ENCODE peak calls at places on chromosomes 1 and 21, in five cellular contexts. One of them, this sample, is unnamed.
A peak's percentile ranks its signal among the peaks of the same experiment; 100 is the strongest.

GRCh38 chr1:24555591-24556413 is at the start of gene NCMAP:
- DNase-seq in kidney: peak; percentile 75
- DNase-seq in A549: no peak
- DNase-seq in endothelial cell: peak; percentile 19
- DNase-seq in AG04450: no peak
- DNase-seq in this sample: peak; percentile 36

GRCh38 chr1:6113116-6113515 is 67.0 kb downstream of the CHD5 start:
- DNase-seq in A549: no peak
- DNase-seq in AG04450: no peak
- DNase-seq in endothelial cell: no peak
- DNase-seq in kidney: peak; percentile 52
- DNase-seq in this sample: no peak

GRCh38 chr1:159949123-159949522 is 3.7 kb upstream of the IGSF9 start:
- DNase-seq in A549: no peak
- DNase-seq in AG04450: no peak
- DNase-seq in kidney: no peak
- DNase-seq in endothelial cell: no peak
- DNase-seq in this sample: no peak

GRCh38 chr1:182875889-182876288 is 36.7 kb downstream of the DHX9 start:
- DNase-seq in endothelial cell: no peak
- DNase-seq in A549: no peak
- DNase-seq in kidney: no peak
- DNase-seq in AG04450: no peak
- DNase-seq in this sample: no peak

GRCh38 chr1:27499142-27499541 is 9.2 kb upstream of the WASF2 start:
- DNase-seq in endothelial cell: no peak
- DNase-seq in AG04450: no peak
- DNase-seq in kidney: no peak
- DNase-seq in A549: no peak
- DNase-seq in this sample: no peak

GRCh38 chr1:180198611-180199010 is 31.5 kb upstream of the LHX4 start:
- DNase-seq in A549: no peak
- DNase-seq in kidney: no peak
- DNase-seq in AG04450: no peak
- DNase-seq in endothelial cell: no peak
- DNase-seq in this sample: no peak

GRCh38 chr21:45525910-45526306 is 16.3 kb downstream of the SLC19A1 start:
- DNase-seq in kidney: no peak
- DNase-seq in endothelial cell: no peak
- DNase-seq in A549: no peak
- DNase-seq in AG04450: no peak
- DNase-seq in this sample: no peak

GRCh38 chr1:3219005-3219724 is 150.2 kb downstream of the PRDM16 start:
- DNase-seq in AG04450: no peak
- DNase-seq in A549: peak; percentile 2
- DNase-seq in kidney: peak; percentile 86
- DNase-seq in endothelial cell: no peak
- DNase-seq in this sample: no peak

GRCh38 chr1:204280562-204280961 is 66.8 kb upstream of the GOLT1A start:
- DNase-seq in endothelial cell: no peak
- DNase-seq in AG04450: no peak
- DNase-seq in kidney: no peak
- DNase-seq in A549: no peak
- DNase-seq in this sample: no peak

GRCh38 chr1:181219938-181220337 is 131.4 kb downstream of the IER5 start:
- DNase-seq in kidney: no peak
- DNase-seq in A549: no peak
- DNase-seq in endothelial cell: no peak
- DNase-seq in AG04450: no peak
- DNase-seq in this sample: no peak

GRCh38 chr1:67833595-67833926 is 294 bp upstream of the GNG12 start:
- DNase-seq in kidney: no peak
- DNase-seq in AG04450: no peak
- DNase-seq in endothelial cell: no peak
- DNase-seq in A549: no peak
- DNase-seq in this sample: peak; percentile 13

GRCh38 chr21:31107871-31108270 is 69.6 kb upstream of the KRTAP19-8 start:
- DNase-seq in A549: no peak
- DNase-seq in kidney: no peak
- DNase-seq in AG04450: no peak
- DNase-seq in endothelial cell: no peak
- DNase-seq in this sample: no peak

GRCh38 chr21:31110430-31110829 is 72.2 kb upstream of the KRTAP19-8 start:
- DNase-seq in kidney: no peak
- DNase-seq in A549: no peak
- DNase-seq in AG04450: no peak
- DNase-seq in endothelial cell: no peak
- DNase-seq in this sample: no peak

GRCh38 chr21:31107151-31107785 is 69.0 kb upstream of the KRTAP19-8 start:
- DNase-seq in A549: no peak
- DNase-seq in AG04450: no peak
- DNase-seq in endothelial cell: no peak
- DNase-seq in kidney: no peak
- DNase-seq in this sample: no peak

GRCh38 chr21:31111093-31111492 is 72.8 kb upstream of the KRTAP19-8 start:
- DNase-seq in AG04450: no peak
- DNase-seq in A549: no peak
- DNase-seq in endothelial cell: no peak
- DNase-seq in kidney: no peak
- DNase-seq in this sample: no peak

DNA sequence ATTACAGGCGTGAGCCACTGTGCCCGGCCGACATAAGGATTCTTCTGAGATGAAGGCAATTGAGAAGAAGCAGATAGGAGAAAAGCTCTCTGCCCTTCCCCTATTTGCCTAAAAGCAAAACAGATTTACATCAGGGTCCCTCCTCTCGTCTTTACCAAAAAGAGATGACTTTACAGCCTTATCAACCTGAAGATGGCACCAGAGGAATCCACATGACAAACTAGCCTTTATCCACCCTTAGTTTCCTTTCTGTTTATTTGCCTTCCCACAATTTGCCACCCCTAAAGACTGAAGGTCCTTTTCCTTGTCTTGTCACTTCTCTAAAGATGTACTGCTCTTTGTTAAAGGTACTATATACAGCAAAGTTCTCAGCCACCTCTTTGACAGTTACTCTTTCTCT is 70.7 kb upstream of the KRTAP19-8 start:
- DNase-seq in AG04450: no peak
- DNase-seq in kidney: no peak
- DNase-seq in endothelial cell: no peak
- DNase-seq in A549: no peak
- DNase-seq in this sample: peak; percentile 40
- TF ChIP-seq CTCF in AG04450: no peak
- TF ChIP-seq CTCF in kidney: peak; percentile 19
- TF ChIP-seq CTCF in endothelial cell: no peak
- TF ChIP-seq CTCF in A549: no peak
- TF ChIP-seq CTCF in this sample: peak; percentile 23

GRCh38 chr1:25867210-25867991 is 8.1 kb downstream of the PAQR7 start:
- DNase-seq in kidney: no peak
- DNase-seq in AG04450: no peak
- DNase-seq in A549: peak; percentile 37
- DNase-seq in endothelial cell: no peak
- DNase-seq in this sample: no peak
- TF ChIP-seq CTCF in kidney: no peak
- TF ChIP-seq CTCF in AG04450: no peak
- TF ChIP-seq CTCF in A549: no peak
- TF ChIP-seq CTCF in endothelial cell: no peak
- TF ChIP-seq CTCF in this sample: no peak

GRCh38 chr1:198798923-198799386 is 160.1 kb downstream of the PTPRC start:
- DNase-seq in kidney: no peak
- DNase-seq in endothelial cell: no peak
- DNase-seq in A549: no peak
- DNase-seq in AG04450: no peak
- DNase-seq in this sample: peak; percentile 11
- TF ChIP-seq CTCF in kidney: no peak
- TF ChIP-seq CTCF in endothelial cell: no peak
- TF ChIP-seq CTCF in A549: no peak
- TF ChIP-seq CTCF in AG04450: no peak
- TF ChIP-seq CTCF in this sample: peak; percentile 12

DNA sequence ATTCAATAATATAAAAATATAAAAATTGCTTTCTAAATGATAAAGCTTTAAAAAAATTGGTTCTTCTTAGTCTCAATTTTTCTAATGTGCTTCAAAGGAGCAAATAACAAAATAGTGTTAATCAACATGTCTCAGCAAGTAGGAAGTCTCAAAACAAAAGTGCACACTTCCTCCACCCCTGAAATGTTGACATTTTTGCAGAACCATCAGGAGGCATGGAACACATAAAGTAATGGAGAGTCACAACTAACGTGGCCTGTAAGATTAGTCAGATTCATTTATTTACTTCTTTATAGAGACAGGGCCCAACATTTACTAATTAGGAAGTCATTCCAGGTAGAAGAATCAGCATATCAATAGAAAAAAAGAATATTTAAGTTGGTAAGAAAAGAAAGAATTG is 34.9 kb upstream of the FMO2 start:
- DNase-seq in AG04450: no peak
- DNase-seq in kidney: no peak
- DNase-seq in A549: no peak
- DNase-seq in endothelial cell: no peak
- DNase-seq in this sample: no peak
- TF ChIP-seq CTCF in AG04450: no peak
- TF ChIP-seq CTCF in kidney: no peak
- TF ChIP-seq CTCF in A549: no peak
- TF ChIP-seq CTCF in endothelial cell: no peak
- TF ChIP-seq CTCF in this sample: no peak

GRCh38 chr1:63662846-63663245 is 69.6 kb downstream of the PGM1 start:
- DNase-seq in AG04450: no peak
- DNase-seq in kidney: no peak
- DNase-seq in endothelial cell: no peak
- DNase-seq in A549: peak; percentile 79
- DNase-seq in this sample: no peak

GRCh38 chr1:63662056-63662836 is 69.0 kb downstream of the PGM1 start:
- DNase-seq in endothelial cell: no peak
- DNase-seq in A549: peak; percentile 57
- DNase-seq in AG04450: no peak
- DNase-seq in kidney: no peak
- DNase-seq in this sample: no peak

GRCh38 chr1:63663873-63664272 is 70.7 kb downstream of the PGM1 start:
- DNase-seq in AG04450: no peak
- DNase-seq in endothelial cell: no peak
- DNase-seq in kidney: no peak
- DNase-seq in A549: peak; percentile 14
- DNase-seq in this sample: no peak

GRCh38 chr1:63663301-63663700 is 70.1 kb downstream of the PGM1 start:
- DNase-seq in AG04450: no peak
- DNase-seq in kidney: no peak
- DNase-seq in endothelial cell: no peak
- DNase-seq in A549: peak; percentile 62
- DNase-seq in this sample: no peak

GRCh38 chr1:63659448-63659847 is 66.2 kb downstream of the PGM1 start:
- DNase-seq in kidney: no peak
- DNase-seq in A549: no peak
- DNase-seq in endothelial cell: no peak
- DNase-seq in AG04450: no peak
- DNase-seq in this sample: no peak
- TF ChIP-seq CTCF in kidney: no peak
- TF ChIP-seq CTCF in A549: no peak
- TF ChIP-seq CTCF in endothelial cell: no peak
- TF ChIP-seq CTCF in AG04450: no peak
- TF ChIP-seq CTCF in this sample: no peak

GRCh38 chr1:83779565-83779964 is 219.4 kb downstream of the TTLL7 start:
- DNase-seq in AG04450: no peak
- DNase-seq in A549: no peak
- DNase-seq in kidney: no peak
- DNase-seq in endothelial cell: no peak
- DNase-seq in this sample: no peak
- TF ChIP-seq CTCF in AG04450: no peak
- TF ChIP-seq CTCF in A549: no peak
- TF ChIP-seq CTCF in kidney: no peak
- TF ChIP-seq CTCF in endothelial cell: no peak
- TF ChIP-seq CTCF in this sample: no peak